ENCODE peak calls at places on chromosomes 7 and 10, in eight cellular contexts. Q, N, H, T, Y, R, V and U are unnamed samples. For H3K36me3 and H3K27me3, the result is how much of the 10 kb centered on the place peaks cover.

GRCh38 chr7:42262907-42263466 is 26.0 kb upstream of the GLI3 start:
- DNase-seq in V (no peak), Q (peak), N (peak), Y (peak), H (peak), R (peak), T (no peak), U (no peak)

GRCh38 chr7:43586251-43586900 is 3.5 kb downstream of the STK17A start:
- DNase-seq in N (peak), H (no peak), Y (no peak), R (no peak), T (no peak), V (peak), Q (no peak), U (no peak)

GRCh38 chr10:30058570-30059132 is 735 bp downstream of the JCAD start:
- DNase-seq in T (no peak), N (no peak), Y (no peak), V (no peak), H (no peak), R (peak), Q (no peak), U (no peak)

GRCh38 chr10:35172574-35172973 is 45.9 kb downstream of the CREM start:
- DNase-seq in Q (peak), V (no peak), H (peak), N (peak), T (no peak), Y (peak), R (no peak), U (no peak)

GRCh38 chr10:17409170-17409733 is 45.1 kb downstream of the ST8SIA6 start:
- DNase-seq in N (no peak), Q (no peak), T (peak), Y (no peak), R (no peak), H (no peak), V (peak), U (no peak)

GRCh38 chr10:131180941-131181855 is 130.3 kb downstream of the TCERG1L start:
- DNase-seq in T (no peak), H (no peak), N (no peak), Y (no peak), R (no peak), V (no peak), Q (no peak), U (no peak)

GRCh38 chr7:29369909-29370488 is 175.4 kb downstream of the CHN2 start:
- DNase-seq in T (no peak), R (no peak), V (no peak), Y (no peak), N (peak), H (no peak), Q (no peak), U (no peak)

GRCh38 chr7:116322541-116322940 is 112.2 kb downstream of the TES start:
- DNase-seq in Y (no peak), V (no peak), R (no peak), T (no peak), Q (no peak), N (peak), H (no peak), U (no peak)

GRCh38 chr10:132651511-132652029 is 114.0 kb downstream of the INPP5A start:
- DNase-seq in Y (no peak), T (no peak), H (no peak), V (no peak), R (no peak), Q (no peak), N (no peak), U (peak)

GRCh38 chr7:90459888-90460287 is 9.6 kb upstream of the PTTG1IP2 start:
- DNase-seq in Q (no peak), V (no peak), R (no peak), Y (no peak), H (no peak), T (no peak), N (no peak), U (no peak)

GRCh38 chr7:143967398-143967797 is 12.8 kb downstream of the OR2F1 start:
- DNase-seq in Q (no peak), N (no peak), R (no peak), T (no peak), V (no peak), Y (no peak), H (no peak), U (no peak)

GRCh38 chr7:116499168-116500070 is at the start of gene CAV2:
- DNase-seq in Y (peak), R (peak), N (peak), T (no peak), V (no peak), H (peak), Q (peak), U (peak)

GRCh38 chr10:4721994-4722753 is 103.8 kb upstream of the AKR1E2 start:
- DNase-seq in N (no peak), R (no peak), H (peak), V (no peak), T (no peak), Y (no peak), Q (no peak), U (no peak)

GRCh38 chr7:105020926-105021325 is 6.9 kb downstream of the KMT2E start:
- DNase-seq in H (no peak), V (no peak), N (peak), T (peak), Q (no peak), Y (no peak), R (no peak), U (no peak)

GRCh38 chr10:31134303-31134928 is 102.8 kb upstream of the ZNF438 start:
- DNase-seq in N (peak), R (no peak), V (peak), Y (no peak), H (no peak), Q (peak), T (peak), U (no peak)

GRCh38 chr10:12638781-12639180 is 289.4 kb downstream of the CAMK1D start:
- DNase-seq in H (no peak), Y (no peak), N (no peak), R (peak), Q (no peak), V (no peak), T (no peak), U (no peak)

GRCh38 chr10:100340948-100341847 is 5.8 kb upstream of the SCD start:
- DNase-seq in V (no peak), R (peak), N (no peak), Y (peak), T (no peak), Q (peak), H (peak), U (peak)

GRCh38 chr7:134699871-134700270 is 53.2 kb downstream of the BPGM start:
- DNase-seq in Y (no peak), Q (no peak), H (no peak), T (no peak), N (peak), V (no peak), R (no peak), U (no peak)

GRCh38 chr10:80612261-80612660 is 74.6 kb downstream of the SH2D4B start:
- DNase-seq in T (no peak), N (no peak), Q (no peak), Y (no peak), R (no peak), V (no peak), H (no peak), U (no peak)

GRCh38 chr10:97731346-97732051 is 5.4 kb upstream of the ZFYVE27 start:
- DNase-seq in N (peak), H (peak), R (peak), Q (no peak), T (peak), Y (no peak), V (peak), U (no peak)

GRCh38 chr7:146116452-146117219 is at the start of gene CNTNAP2:
- DNase-seq in N (peak), Y (peak), R (peak), Q (no peak), V (no peak), T (no peak), H (no peak), U (no peak)

GRCh38 chr10:51074238-51075028 is at the start of gene PRKG1:
- DNase-seq in Y (peak), Q (peak), N (peak), H (peak), R (peak), T (no peak), V (no peak), U (peak)

GRCh38 chr10:98684019-98684899 is 237.5 kb upstream of the HPS1 start:
- DNase-seq in Y (no peak), V (no peak), R (no peak), Q (no peak), T (no peak), N (no peak), H (no peak), U (no peak)

GRCh38 chr10:73529089-73529832 is 33.4 kb upstream of the PPP3CB start:
- DNase-seq in R (peak), Q (no peak), Y (no peak), H (peak), V (peak), T (peak), N (peak), U (no peak)

GRCh38 chr10:124409696-124410095 is 9.0 kb downstream of the OAT start:
- DNase-seq in N (no peak), H (no peak), T (no peak), V (no peak), Q (no peak), R (no peak), Y (no peak), U (no peak)

GRCh38 chr10:106938448-106939014 is 226.0 kb downstream of the SORCS1 start:
- DNase-seq in Y (no peak), R (no peak), Q (no peak), V (no peak), H (no peak), N (no peak), T (no peak), U (no peak)

GRCh38 chr10:24716295-24716694 is 7.4 kb downstream of the ARHGAP21 start:
- DNase-seq in V (no peak), H (no peak), Q (no peak), Y (no peak), T (no peak), N (no peak), R (no peak), U (no peak)

GRCh38 chr7:148553979-148554378 is 36.6 kb upstream of the C7orf33 start:
- DNase-seq in V (no peak), Q (no peak), Y (no peak), N (no peak), R (no peak), T (no peak), H (no peak), U (no peak)

GRCh38 chr7:148558914-148559313 is 31.7 kb upstream of the C7orf33 start:
- DNase-seq in H (no peak), T (no peak), Y (no peak), Q (no peak), V (no peak), R (no peak), N (no peak), U (no peak)

GRCh38 chr7:148561099-148561498 is 29.5 kb upstream of the C7orf33 start:
- DNase-seq in V (no peak), T (no peak), Y (no peak), H (no peak), N (no peak), Q (no peak), R (no peak), U (no peak)

DNA sequence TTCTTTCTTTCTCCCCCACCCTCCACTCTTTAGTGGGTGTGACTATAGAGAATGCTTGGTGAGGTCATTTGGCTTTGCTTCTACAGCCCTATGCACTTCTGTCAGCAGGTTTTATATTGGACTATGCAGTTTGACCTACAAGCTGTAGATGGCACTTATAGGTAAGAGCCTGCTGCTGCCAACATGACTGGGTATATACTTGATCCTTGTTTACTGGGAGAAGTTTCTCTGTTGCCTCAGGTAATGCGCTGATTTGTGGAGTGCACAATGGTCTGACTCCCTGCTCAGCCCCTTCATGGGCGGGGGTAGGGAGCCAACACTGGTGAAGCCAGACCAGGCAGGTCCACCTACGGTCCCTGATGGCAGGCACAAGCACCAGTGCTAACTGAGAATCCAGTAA is 33.7 kb upstream of the C7orf33 start:
- DNase-seq in H (no peak), Q (no peak), N (no peak), T (peak), Y (no peak), R (no peak), V (no peak), U (no peak)
- H3K4me3 ChIP-seq in H (no peak), Q (no peak), N (no peak), T (no peak), Y (no peak), R (no peak), V (no peak), U (no peak)

GRCh38 chr10:21587391-21587790 is 53.4 kb downstream of the MLLT10 start:
- DNase-seq in Q (no peak), T (no peak), Y (no peak), N (no peak), H (no peak), V (no peak), R (no peak), U (no peak)
- H3K36me3 ChIP-seq in Q (under half), T (under half), Y (under half), N (under half), H (under half), V (under half), R (under half), U (under half)

DNA sequence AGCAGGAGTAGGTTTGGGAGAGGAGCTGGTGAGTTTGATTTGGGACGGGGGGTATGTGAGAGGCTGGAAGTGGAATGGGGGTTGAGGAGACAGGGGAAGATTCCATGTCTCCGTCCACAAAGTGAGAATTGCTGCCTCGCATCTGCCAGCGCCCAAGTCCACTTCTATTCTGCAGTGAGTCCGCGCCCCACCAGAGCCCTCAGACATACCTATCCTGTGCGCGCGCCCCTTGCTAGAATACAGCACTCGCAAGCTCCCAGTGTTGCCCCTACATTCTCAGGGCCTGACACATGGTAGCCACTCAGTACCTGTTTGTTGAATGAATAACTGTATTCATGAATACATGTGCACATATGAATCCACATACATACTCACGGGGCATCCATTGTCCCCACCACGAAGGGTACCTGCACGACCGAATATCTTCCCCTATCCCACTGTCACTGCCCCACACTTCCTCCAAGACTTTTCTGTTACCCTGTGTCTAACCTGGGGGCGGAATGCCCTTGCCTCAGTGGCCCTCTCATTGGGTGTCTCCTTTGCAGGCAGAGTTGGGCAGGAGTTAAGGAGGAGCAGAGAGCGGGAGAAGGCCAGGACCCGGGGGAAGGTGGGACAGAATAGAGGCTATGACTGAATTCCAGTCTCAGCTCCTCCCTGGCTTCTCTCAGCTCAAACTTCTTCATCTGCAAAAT is 19.9 kb downstream of the POLL start:
- DNase-seq in R (no peak), Y (no peak), H (no peak), Q (peak), T (no peak), N (no peak), V (no peak), U (no peak)
- H3K27me3 ChIP-seq in R (half or more), Y (half or more), H (under half), Q (under half), T (under half), N (under half), V (under half), U (half or more)

DNA sequence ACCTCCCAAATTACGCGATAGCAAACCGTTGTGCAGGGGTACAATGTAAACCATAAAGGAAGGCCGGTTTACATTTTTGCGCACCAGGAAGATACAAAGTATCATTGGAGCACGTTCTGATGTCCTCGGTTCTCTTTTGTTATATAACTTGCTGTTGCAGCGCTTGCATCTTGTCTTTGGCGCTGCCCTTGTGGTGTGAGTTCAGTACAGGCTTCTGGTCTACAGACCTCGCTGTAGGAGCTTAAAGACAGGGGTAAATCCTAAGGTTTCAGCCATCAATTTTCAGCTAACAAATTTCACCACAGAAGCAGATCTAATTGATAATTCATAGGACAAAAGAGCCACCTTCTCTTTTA is 1.5 kb upstream of the MKX start:
- DNase-seq in T (no peak), R (peak), Y (no peak), Q (no peak), V (no peak), H (no peak), N (no peak), U (no peak)
- H3K4me3 ChIP-seq in T (no peak), R (peak), Y (no peak), Q (no peak), V (no peak), H (no peak), N (no peak), U (no peak)

GRCh38 chr7:158405324-158405723 is 182.3 kb downstream of the PTPRN2 start:
- DNase-seq in H (no peak), R (no peak), N (no peak), Q (no peak), Y (no peak), V (no peak), T (no peak), U (no peak)

GRCh38 chr7:158406364-158406763 is 181.3 kb downstream of the PTPRN2 start:
- DNase-seq in Q (no peak), T (no peak), Y (no peak), N (no peak), R (no peak), V (no peak), H (no peak), U (no peak)

GRCh38 chr7:158409120-158409519 is 178.5 kb downstream of the PTPRN2 start:
- DNase-seq in Q (no peak), T (no peak), N (no peak), H (no peak), V (no peak), R (no peak), Y (no peak), U (no peak)

GRCh38 chr7:158407581-158408331 is 179.9 kb downstream of the PTPRN2 start:
- DNase-seq in V (no peak), T (peak), Q (no peak), R (peak), N (peak), H (no peak), Y (no peak), U (no peak)

DNA sequence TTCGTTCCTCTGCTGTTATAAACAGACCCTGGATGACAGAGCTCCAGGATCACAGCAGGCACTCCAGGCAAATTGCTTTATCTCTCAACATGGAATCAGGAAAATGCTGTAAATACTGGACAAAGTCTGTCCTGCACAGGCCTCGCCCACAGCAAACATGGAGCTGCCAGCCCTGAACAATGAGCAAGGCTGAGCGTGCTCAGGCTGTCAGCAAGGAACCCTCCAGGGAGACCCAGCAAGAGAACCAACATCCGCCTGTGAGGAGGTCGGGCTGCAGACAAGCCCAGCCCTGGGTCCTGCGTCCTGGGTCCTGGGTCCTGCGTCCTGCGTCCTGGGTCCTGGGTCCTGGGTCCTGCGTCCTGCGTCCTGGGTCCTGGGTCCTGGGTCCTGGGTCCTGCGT is 180.8 kb downstream of the PTPRN2 start:
- DNase-seq in R (no peak), Q (no peak), H (no peak), N (no peak), V (no peak), T (no peak), Y (no peak), U (no peak)
- H3K36me3 ChIP-seq in R (under half), Q (under half), H (under half), N (under half), V (under half), T (under half), Y (under half), U (under half)

DNA sequence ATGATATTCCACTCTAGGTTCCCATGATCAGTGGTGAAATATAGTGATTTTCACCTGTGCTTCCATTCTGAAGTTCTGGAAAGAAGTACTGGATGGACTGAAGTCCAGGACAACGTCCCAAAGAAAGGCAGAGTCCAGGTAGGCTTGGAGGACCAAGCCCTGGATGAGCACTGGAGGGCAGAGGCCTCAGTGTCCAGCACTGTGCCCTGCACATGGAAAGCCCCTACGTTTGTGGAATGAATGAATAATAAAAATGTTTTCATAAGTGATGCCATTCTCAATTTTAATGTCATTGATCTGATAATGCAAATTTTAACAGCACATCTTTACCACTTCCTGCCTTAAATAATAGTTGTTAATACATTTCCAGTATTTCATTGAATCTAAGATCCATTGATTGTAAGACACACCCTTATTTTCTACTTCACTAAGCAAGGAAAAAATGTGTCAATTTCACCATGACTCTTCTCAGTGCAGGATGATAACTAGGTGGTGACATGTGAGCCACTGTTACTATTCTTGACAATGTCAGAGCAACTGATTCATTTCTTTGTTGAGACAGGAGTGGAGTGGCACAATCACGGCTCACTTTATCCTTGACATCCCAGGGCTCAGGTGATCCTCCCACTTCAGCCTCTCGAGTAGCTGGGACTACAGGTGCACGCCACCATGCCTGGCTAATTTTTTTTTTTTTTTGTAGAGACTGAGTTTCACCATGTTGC is 35.2 kb downstream of the ZNF783 start:
- DNase-seq in H (no peak), Y (no peak), R (no peak), V (no peak), T (no peak), N (no peak), Q (no peak), U (no peak)
- H3K27me3 ChIP-seq in H (under half), Y (under half), R (under half), V (under half), T (under half), N (under half), Q (under half), U (under half)

GRCh38 chr7:87878208-87878735 is 2.0 kb downstream of the DBF4 start:
- DNase-seq in Q (no peak), H (no peak), R (no peak), Y (no peak), V (no peak), N (peak), T (no peak), U (no peak)
- H3K4me3 ChIP-seq in Q (peak), H (no peak), R (peak), Y (no peak), V (peak), N (peak), T (peak), U (no peak)

GRCh38 chr7:154965014-154965413 is 37.9 kb downstream of the PAXIP1 start:
- DNase-seq in T (no peak), R (no peak), Q (no peak), N (peak), Y (no peak), H (no peak), V (no peak), U (no peak)
- H3K36me3 ChIP-seq in T (half or more), R (under half), Q (half or more), N (under half), Y (half or more), H (under half), V (under half), U (half or more)

GRCh38 chr7:88757371-88757770 is 2.1 kb upstream of the ZNF804B start:
- DNase-seq in H (no peak), Y (no peak), Q (no peak), T (no peak), V (no peak), R (no peak), N (no peak), U (no peak)
- H3K27me3 ChIP-seq in H (under half), Y (half or more), Q (under half), T (under half), V (under half), R (half or more), N (under half), U (under half)